ENCODE peak calls at places on chromosomes 4 and X, in four cellular contexts. X, R, Q and A are unnamed samples.

GRCh38 chr4:183905081-183905592 is at the start of gene STOX2:
- DNase-seq in X (peak), R (peak), Q (no peak), A (peak)

GRCh38 chr4:73523126-73523525 is 41.6 kb downstream of the AFM start:
- DNase-seq in X (no peak), R (no peak), Q (no peak), A (no peak)

GRCh38 chr4:1940566-1940965 is 68.2 kb downstream of the NELFA start:
- DNase-seq in X (no peak), R (no peak), Q (no peak), A (no peak)

GRCh38 chr4:78397292-78397630 is 154.3 kb upstream of the ANXA3 start:
- DNase-seq in X (no peak), R (no peak), Q (no peak), A (no peak)

GRCh38 chr4:122900314-122900713 is 22.1 kb downstream of the NUDT6 start:
- DNase-seq in X (no peak), R (no peak), Q (no peak), A (no peak)

GRCh38 chr4:119307606-119308005 is 14.3 kb downstream of the FABP2 start:
- DNase-seq in X (no peak), R (no peak), Q (no peak), A (no peak)

GRCh38 chrX:13110427-13111324 is 66.3 kb upstream of the FAM9C start:
- DNase-seq in X (peak), R (no peak), Q (no peak), A (no peak)

GRCh38 chr4:163688856-163689255 is 194.4 kb downstream of the TMA16 start:
- DNase-seq in X (no peak), R (no peak), Q (no peak), A (no peak)

GRCh38 chrX:77785400-77785745 is 643 bp downstream of the ATRX start:
- DNase-seq in X (peak), R (no peak), Q (no peak), A (no peak)

GRCh38 chrX:50971390-50971789 is 60.9 kb downstream of the BMP15 start:
- DNase-seq in X (no peak), R (no peak), Q (no peak), A (no peak)

GRCh38 chrX:153459976-153460375 is 10.4 kb downstream of the HAUS7 start:
- DNase-seq in X (no peak), R (no peak), Q (no peak), A (no peak)

GRCh38 chr4:15515106-15515505 is 45.4 kb downstream of the CC2D2A start:
- DNase-seq in X (no peak), R (no peak), Q (no peak), A (no peak)

GRCh38 chr4:110527156-110527555 is 51.2 kb downstream of the ENPEP start:
- DNase-seq in X (no peak), R (no peak), Q (no peak), A (no peak)

GRCh38 chrX:72394518-72395163 is 88.9 kb upstream of the CITED1 start:
- DNase-seq in X (peak), R (no peak), Q (no peak), A (no peak)

GRCh38 chrX:70525733-70526132 is 81.1 kb downstream of the DLG3 start:
- DNase-seq in X (peak), R (no peak), Q (no peak), A (peak)

GRCh38 chr4:6355052-6355451 is 85.4 kb downstream of the WFS1 start:
- DNase-seq in X (no peak), R (no peak), Q (no peak), A (no peak)

GRCh38 chrX:70998402-70999027 is 67.6 kb upstream of the SLC7A3 start:
- DNase-seq in X (peak), R (peak), Q (no peak), A (no peak)

GRCh38 chrX:147343467-147343866 is 528.9 kb upstream of the CXorf51A start:
- DNase-seq in X (no peak), R (no peak), Q (no peak), A (no peak)

GRCh38 chr4:37431417-37431743 is 186.8 kb downstream of the NWD2 start:
- DNase-seq in X (peak), R (no peak), Q (no peak), A (no peak)

GRCh38 chr4:134777626-134778025 is 576.0 kb upstream of the PABPC4L start:
- DNase-seq in X (peak), R (no peak), Q (no peak), A (no peak)

GRCh38 chr4:183153190-183153916 is 54.3 kb downstream of the WWC2 start:
- DNase-seq in X (no peak), R (no peak), Q (no peak), A (no peak)

GRCh38 chrX:1139101-1139500 is 73.3 kb downstream of the CRLF2 start:
- DNase-seq in X (no peak), R (no peak), Q (no peak), A (no peak)

GRCh38 chr4:16757080-16757521 is 141.3 kb downstream of the LDB2 start:
- DNase-seq in X (no peak), R (no peak), Q (no peak), A (no peak)

GRCh38 chr4:8541981-8542715 is 38.0 kb upstream of the GPR78 start:
- DNase-seq in X (no peak), R (no peak), Q (no peak), A (no peak)

GRCh38 chr4:2042207-2042946 is 16.8 kb upstream of the NAT8L start:
- DNase-seq in X (peak), R (no peak), Q (peak), A (peak)

GRCh38 chr4:176981551-176981950 is 188.8 kb upstream of the VEGFC start:
- DNase-seq in X (no peak), R (no peak), Q (no peak), A (no peak)

GRCh38 chrX:20585782-20586181 is 319.1 kb upstream of the RPS6KA3 start:
- DNase-seq in X (no peak), R (no peak), Q (no peak), A (no peak)

GRCh38 chr4:56871357-56871993 is 36.2 kb upstream of the REST start:
- DNase-seq in X (peak), R (no peak), Q (no peak), A (no peak)

GRCh38 chr4:80033581-80033980 is 39.4 kb downstream of the ANTXR2 start:
- DNase-seq in X (no peak), R (no peak), Q (no peak), A (no peak)

GRCh38 chrX:148380614-148381561 is 119.5 kb upstream of the AFF2 start:
- DNase-seq in X (peak), R (no peak), Q (peak), A (no peak)